ENCODE peak calls at places on chromosomes 5 and 9, in seven cellular contexts. D is transverse colon, I is mammary epithelial cell, O is body of pancreas, C is IMR-90, B is pancreas, A is adrenal gland. Q is an unnamed sample. For H3K27me3, the result is how much of the 10 kb centered on the place peaks cover.

GRCh38 chr5:147479431-147479830 is 30.4 kb downstream of the DPYSL3 start:
- DNase-seq in D (no peak), I (no peak), O (no peak), C (no peak), B (no peak), A (no peak), Q (no peak)

GRCh38 chr9:131366745-131367401 is 27.0 kb upstream of the PRRC2B start:
- DNase-seq in D (peak), I (peak), O (peak), C (peak), B (peak), A (no peak), Q (no peak)

GRCh38 chr9:32578976-32579375 is 6.0 kb upstream of the NDUFB6 start:
- DNase-seq in D (no peak), I (no peak), O (no peak), C (no peak), B (no peak), A (no peak), Q (no peak)

GRCh38 chr9:78130004-78130403 is 98.4 kb upstream of the GNAQ start:
- DNase-seq in D (no peak), I (peak), O (peak), C (no peak), B (no peak), A (peak), Q (peak)

GRCh38 chr5:79844571-79844970 is 146.5 kb downstream of the MTX3 start:
- DNase-seq in D (no peak), I (no peak), O (no peak), C (no peak), B (no peak), A (no peak), Q (no peak)

GRCh38 chr5:103298557-103298956 is 40.0 kb downstream of the MACIR start:
- DNase-seq in D (no peak), I (no peak), O (no peak), C (no peak), B (no peak), A (no peak), Q (no peak)

GRCh38 chr5:61332891-61333350 is 863 bp downstream of the ZSWIM6 start:
- DNase-seq in D (peak), I (peak), O (peak), C (peak), B (peak), A (peak), Q (no peak)

GRCh38 chr5:15222156-15222555 is 277.8 kb upstream of the FBXL7 start:
- DNase-seq in D (no peak), I (no peak), O (no peak), C (no peak), B (no peak), A (no peak), Q (no peak)

GRCh38 chr5:174559141-174559540 is 165.2 kb upstream of the MSX2 start:
- DNase-seq in D (no peak), I (peak), O (no peak), C (peak), B (no peak), A (no peak), Q (no peak)

GRCh38 chr5:119951330-119951934 is 322.1 kb downstream of the FAM170A start:
- DNase-seq in D (no peak), I (no peak), O (peak), C (no peak), B (no peak), A (no peak), Q (no peak)

GRCh38 chr9:3807601-3808000 is 281.8 kb upstream of the RFX3 start:
- DNase-seq in D (no peak), I (no peak), O (no peak), C (no peak), B (no peak), A (no peak), Q (no peak)

GRCh38 chr9:130365323-130365721 is 79.4 kb upstream of the ASS1 start:
- DNase-seq in D (no peak), I (no peak), O (no peak), C (no peak), B (no peak), A (no peak), Q (no peak)

GRCh38 chr9:73237140-73237539 is 85.5 kb downstream of the ANXA1 start:
- DNase-seq in D (no peak), I (no peak), O (no peak), C (no peak), B (no peak), A (no peak), Q (no peak)

GRCh38 chr9:138038244-138038671 is 160.7 kb downstream of the CACNA1B start:
- DNase-seq in D (no peak), I (no peak), O (no peak), C (no peak), B (peak), A (no peak), Q (peak)

GRCh38 chr5:17966636-17967402 is 332.6 kb downstream of the TAF11L14 start:
- DNase-seq in D (no peak), I (peak), O (no peak), C (no peak), B (no peak), A (no peak), Q (no peak)

GRCh38 chr5:132263548-132264261 is 6.2 kb downstream of the PDLIM4 start:
- DNase-seq in D (peak), I (peak), O (peak), C (peak), B (no peak), A (peak), Q (no peak)

GRCh38 chr5:1889321-1890065 is 6.8 kb upstream of the IRX4 start:
- DNase-seq in D (no peak), I (peak), O (no peak), C (no peak), B (no peak), A (no peak), Q (peak)

GRCh38 chr5:102341918-102342317 is 45.8 kb upstream of the SLCO4C1 start:
- DNase-seq in D (no peak), I (no peak), O (no peak), C (no peak), B (no peak), A (no peak), Q (no peak)

GRCh38 chr9:81848472-81848871 is 79.8 kb upstream of the SPATA31D4 start:
- DNase-seq in D (no peak), I (peak), O (no peak), C (peak), B (no peak), A (no peak), Q (no peak)

GRCh38 chr5:152405145-152405544 is at the start of gene NMUR2:
- DNase-seq in D (no peak), I (no peak), O (no peak), C (no peak), B (no peak), A (no peak), Q (no peak)

GRCh38 chr9:16986441-16987387 is 116.2 kb upstream of the BNC2 start:
- DNase-seq in D (no peak), I (peak), O (no peak), C (peak), B (no peak), A (no peak), Q (no peak)

GRCh38 chr5:174535691-174536090 is 188.7 kb upstream of the MSX2 start:
- DNase-seq in D (no peak), I (peak), O (no peak), C (peak), B (no peak), A (no peak), Q (no peak)

GRCh38 chr9:124320062-124320973 is 62.6 kb downstream of the NEK6 start:
- DNase-seq in D (peak), I (peak), O (peak), C (peak), B (peak), A (peak), Q (peak)

GRCh38 chr9:77922587-77922986 is 109.0 kb downstream of the GNAQ start:
- DNase-seq in D (no peak), I (no peak), O (no peak), C (no peak), B (no peak), A (peak), Q (no peak)

GRCh38 chr9:121651295-121652036 is at the start of gene DAB2IP:
- DNase-seq in D (peak), I (no peak), O (peak), C (peak), B (peak), A (peak), Q (peak)

GRCh38 chr5:138489705-138490104 is 24.4 kb downstream of the EGR1 start:
- DNase-seq in D (no peak), I (no peak), O (no peak), C (no peak), B (peak), A (peak), Q (no peak)

GRCh38 chr5:137453476-137454080 is 45.5 kb downstream of the SPOCK1 start:
- DNase-seq in D (no peak), I (peak), O (no peak), C (peak), B (no peak), A (no peak), Q (no peak)

GRCh38 chr5:174750720-174751119 is 26.3 kb downstream of the MSX2 start:
- DNase-seq in D (no peak), I (peak), O (no peak), C (peak), B (no peak), A (no peak), Q (no peak)

GRCh38 chr5:38471709-38472108 is 84.7 kb downstream of the LIFR start:
- DNase-seq in D (no peak), I (no peak), O (no peak), C (no peak), B (no peak), A (no peak), Q (no peak)

GRCh38 chr5:138611295-138612220 is 36.4 kb upstream of the HSPA9 start:
- DNase-seq in D (no peak), I (no peak), O (no peak), C (no peak), B (no peak), A (no peak), Q (peak)

GRCh38 chr9:6739218-6739617 is 18.6 kb upstream of the KDM4C start:
- DNase-seq in D (no peak), I (no peak), O (no peak), C (peak), B (no peak), A (no peak), Q (no peak)

GRCh38 chr5:149526855-149527590 is 24.2 kb downstream of the CSNK1A1 start:
- DNase-seq in D (no peak), I (no peak), O (no peak), C (no peak), B (no peak), A (no peak), Q (no peak)

GRCh38 chr5:105146867-105147266 is 1584.3 kb upstream of the NUDT12 start:
- DNase-seq in D (no peak), I (no peak), O (no peak), C (no peak), B (no peak), A (no peak), Q (no peak)

GRCh38 chr5:69368458-69369368 is 607 bp downstream of the AK6 start:
- DNase-seq in D (no peak), I (no peak), O (no peak), C (peak), B (no peak), A (no peak), Q (no peak)

GRCh38 chr9:107438211-107439030 is 51.1 kb downstream of the KLF4 start:
- DNase-seq in D (no peak), I (no peak), O (no peak), C (no peak), B (no peak), A (no peak), Q (no peak)

GRCh38 chr5:53003144-53003543 is 14.0 kb downstream of the ITGA2 start:
- DNase-seq in D (no peak), I (no peak), O (no peak), C (no peak), B (no peak), A (no peak), Q (no peak)

GRCh38 chr9:68836788-68837187 is 131.7 kb downstream of the PIP5K1B start:
- DNase-seq in D (no peak), I (no peak), O (no peak), C (no peak), B (no peak), A (no peak), Q (no peak)

GRCh38 chr9:131358438-131359029 is 35.4 kb upstream of the PRRC2B start:
- DNase-seq in D (no peak), I (no peak), O (no peak), C (no peak), B (no peak), A (no peak), Q (no peak)

DNA sequence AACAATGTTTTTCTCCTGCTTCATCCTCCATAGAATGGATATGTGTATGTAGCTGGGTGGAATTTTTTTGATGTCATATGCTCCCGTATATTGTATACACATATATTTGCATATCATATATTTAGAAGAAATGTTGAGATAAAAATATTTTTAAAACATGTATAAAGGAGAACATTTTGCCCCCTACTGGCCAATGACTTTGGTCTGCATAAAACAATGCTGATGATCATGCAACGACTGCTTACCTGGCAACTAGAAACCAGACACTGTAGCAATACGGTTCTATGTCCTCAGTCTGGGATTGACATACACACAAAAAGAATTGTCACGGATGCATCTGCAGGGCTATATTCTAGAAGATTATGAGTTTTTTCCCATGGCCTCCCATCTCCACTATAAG is 503.6 kb downstream of the ELAVL2 start:
- DNase-seq in D (no peak), I (peak), O (no peak), C (peak), B (no peak), A (no peak), Q (no peak)
- TF ChIP-seq CTCF in D (no peak), I (peak), O (no peak), C (peak), B (no peak), A (no peak), Q (no peak)

GRCh38 chr9:91905958-91906585 is 44.0 kb downstream of the ROR2 start:
- DNase-seq in D (peak), I (no peak), O (peak), C (no peak), B (no peak), A (peak), Q (no peak)
- H3K4me3 ChIP-seq in D (peak), I (no peak), O (peak), C (no peak), B (peak), A (no peak), Q (peak)

GRCh38 chr5:139982157-139982974 is 60.7 kb downstream of the NRG2 start:
- DNase-seq in D (peak), I (peak), O (peak), C (peak), B (no peak), A (no peak), Q (no peak)

GRCh38 chr5:139980765-139981164 is 62.3 kb downstream of the NRG2 start:
- DNase-seq in D (no peak), I (no peak), O (no peak), C (no peak), B (no peak), A (no peak), Q (no peak)

GRCh38 chr5:139982975-139983240 is 60.2 kb downstream of the NRG2 start:
- DNase-seq in D (no peak), I (no peak), O (no peak), C (no peak), B (no peak), A (no peak), Q (no peak)

GRCh38 chr5:139979518-139979917 is 63.6 kb downstream of the NRG2 start:
- DNase-seq in D (no peak), I (no peak), O (no peak), C (no peak), B (no peak), A (no peak), Q (no peak)

DNA sequence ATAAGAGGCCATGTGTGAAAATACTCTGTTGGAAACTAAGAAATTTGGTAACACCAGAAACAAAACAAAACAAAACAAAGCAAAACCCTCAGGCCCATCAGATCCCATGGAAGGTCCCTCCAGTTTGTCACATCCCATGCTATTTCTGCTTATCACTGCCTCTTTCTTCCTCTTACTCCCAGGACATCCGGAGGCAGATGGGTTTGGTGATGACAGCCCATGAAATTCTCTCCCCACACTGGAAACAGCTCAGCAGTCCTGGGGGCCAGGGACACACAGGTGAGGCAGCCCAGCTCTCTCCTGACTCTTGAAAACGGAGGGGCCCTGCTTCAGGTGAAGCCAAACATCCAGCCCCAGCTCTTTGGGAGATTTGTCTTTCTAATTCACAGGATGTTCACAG is 63.2 kb downstream of the NRG2 start:
- DNase-seq in D (no peak), I (no peak), O (no peak), C (no peak), B (no peak), A (no peak), Q (no peak)
- H3K27me3 ChIP-seq in D (under half), I (under half), O (under half), C (under half), B (under half), A (under half), Q (under half)

GRCh38 chr9:86275962-86276361 is 6.4 kb downstream of the ISCA1 start:
- DNase-seq in D (no peak), I (no peak), O (no peak), C (no peak), B (no peak), A (no peak), Q (no peak)
- TF ChIP-seq CTCF in D (no peak), I (no peak), O (no peak), C (no peak), B (no peak), A (no peak), Q (no peak)